ENCODE peak calls at places on chromosomes 7 and 10, in five cellular contexts. One of them, this sample, is unnamed.

GRCh38 chr7:110317699-110318265 is 773.1 kb upstream of the LRRN3 start:
- DNase-seq in NCI-H187: no peak
- DNase-seq in GM12878: no peak
- DNase-seq in BJ: no peak
- DNase-seq in NCI-H1105 treated with DMSO at 0.1 percent for 48 hours: no peak
- DNase-seq in this sample: no peak

GRCh38 chr10:24897326-24897926 is 55.0 kb downstream of the PRTFDC1 start:
- DNase-seq in NCI-H187: no peak
- DNase-seq in GM12878: no peak
- DNase-seq in BJ: no peak
- DNase-seq in NCI-H1105 treated with DMSO at 0.1 percent for 48 hours: no peak
- DNase-seq in this sample: no peak

GRCh38 chr10:74290703-74291102 is 139.7 kb downstream of the ADK start:
- DNase-seq in NCI-H187: no peak
- DNase-seq in GM12878: no peak
- DNase-seq in BJ: no peak
- DNase-seq in NCI-H1105 treated with DMSO at 0.1 percent for 48 hours: no peak
- DNase-seq in this sample: no peak

GRCh38 chr7:73526892-73527821 is 5.1 kb upstream of the BAZ1B start:
- DNase-seq in NCI-H187: no peak
- DNase-seq in GM12878: no peak
- DNase-seq in BJ: no peak
- DNase-seq in NCI-H1105 treated with DMSO at 0.1 percent for 48 hours: no peak
- DNase-seq in this sample: no peak

GRCh38 chr7:112358456-112358855 is 91.8 kb upstream of the IFRD1 start:
- DNase-seq in NCI-H187: no peak
- DNase-seq in GM12878: no peak
- DNase-seq in BJ: no peak
- DNase-seq in NCI-H1105 treated with DMSO at 0.1 percent for 48 hours: no peak
- DNase-seq in this sample: no peak

GRCh38 chr7:137360087-137360679 is 16.6 kb upstream of the PTN start:
- DNase-seq in NCI-H187: no peak
- DNase-seq in GM12878: no peak
- DNase-seq in BJ: no peak
- DNase-seq in NCI-H1105 treated with DMSO at 0.1 percent for 48 hours: no peak
- DNase-seq in this sample: no peak

GRCh38 chr10:79298403-79299244 is 48.6 kb upstream of the PPIF start:
- DNase-seq in NCI-H187: no peak
- DNase-seq in GM12878: no peak
- DNase-seq in BJ: peak
- DNase-seq in NCI-H1105 treated with DMSO at 0.1 percent for 48 hours: no peak
- DNase-seq in this sample: peak

GRCh38 chr7:17680026-17680425 is 260.3 kb downstream of the SNX13 start:
- DNase-seq in NCI-H187: no peak
- DNase-seq in GM12878: no peak
- DNase-seq in BJ: peak
- DNase-seq in NCI-H1105 treated with DMSO at 0.1 percent for 48 hours: no peak
- DNase-seq in this sample: peak

GRCh38 chr7:106017657-106018056 is 54.6 kb downstream of the CDHR3 start:
- DNase-seq in NCI-H187: no peak
- DNase-seq in GM12878: no peak
- DNase-seq in BJ: no peak
- DNase-seq in NCI-H1105 treated with DMSO at 0.1 percent for 48 hours: no peak
- DNase-seq in this sample: no peak

GRCh38 chr7:29080803-29081202 is 65.5 kb downstream of the CPVL start:
- DNase-seq in NCI-H187: no peak
- DNase-seq in GM12878: no peak
- DNase-seq in BJ: no peak
- DNase-seq in NCI-H1105 treated with DMSO at 0.1 percent for 48 hours: peak
- DNase-seq in this sample: no peak

GRCh38 chr7:149845257-149845980 is 7.2 kb downstream of the ZNF862 start:
- DNase-seq in NCI-H187: no peak
- DNase-seq in GM12878: no peak
- DNase-seq in BJ: no peak
- DNase-seq in NCI-H1105 treated with DMSO at 0.1 percent for 48 hours: no peak
- DNase-seq in this sample: no peak

This sample was measured in mucosa of descending colon.